ENCODE peak calls at places on chromosome 22, in eight cellular contexts. Z is right lobe of liver, D is ovary, F is IMR-90, K is gastrocnemius medialis, M is lower leg skin, W is spleen, Q is A549. U is an unnamed sample.

GRCh38 chr22:39457546-39458442 is 982 bp downstream of the MGAT3 start:
- DNase-seq in D (no peak), F (no peak), W (peak), M (no peak), Q (no peak), Z (no peak), K (no peak), U (no peak)

GRCh38 chr22:46008291-46008690 is 31.3 kb upstream of the WNT7B start:
- DNase-seq in Q (no peak), F (no peak), Z (no peak), D (no peak), K (no peak), W (no peak), M (no peak), U (no peak)

GRCh38 chr22:39301108-39301507 is 18.3 kb downstream of the RPL3 start:
- DNase-seq in W (no peak), Q (no peak), M (no peak), D (no peak), Z (no peak), F (no peak), K (no peak), U (no peak)

GRCh38 chr22:46233231-46233630 is 16.9 kb downstream of the CDPF1 start:
- DNase-seq in W (peak), K (peak), Z (no peak), M (no peak), F (peak), Q (no peak), D (no peak), U (peak)

GRCh38 chr22:44623771-44624510 is 78.1 kb upstream of the PRR5 start:
- DNase-seq in D (no peak), Z (no peak), Q (peak), M (no peak), W (peak), F (peak), K (no peak), U (no peak)

GRCh38 chr22:20622650-20623339 is 115.4 kb downstream of the MED15 start:
- DNase-seq in Q (no peak), W (no peak), F (no peak), K (no peak), M (no peak), Z (no peak), D (no peak), U (no peak)

GRCh38 chr22:50505776-50506610 is 1.5 kb downstream of the LMF2 start:
- DNase-seq in Z (no peak), F (no peak), K (no peak), Q (no peak), D (peak), W (peak), M (no peak), U (no peak)

GRCh38 chr22:39349506-39349966 is 255 bp upstream of the SYNGR1 start:
- DNase-seq in K (no peak), Z (peak), Q (peak), F (no peak), D (peak), M (no peak), W (peak), U (no peak)

GRCh38 chr22:40518840-40519239 is 117.7 kb downstream of the MRTFA start:
- DNase-seq in Q (no peak), F (no peak), D (no peak), K (no peak), W (no peak), Z (no peak), M (no peak), U (no peak)

GRCh38 chr22:46068908-46069481 is 81.3 kb upstream of the PPARA start:
- DNase-seq in M (peak), K (no peak), D (peak), Q (no peak), Z (peak), F (peak), W (peak), U (peak)

GRCh38 chr22:20155330-20156041 is 4.6 kb upstream of the CCDC188 start:
- DNase-seq in W (peak), K (no peak), Z (no peak), D (no peak), M (no peak), F (no peak), Q (no peak), U (no peak)

GRCh38 chr22:49419661-49420060 is 408.0 kb downstream of the BRD1 start:
- DNase-seq in W (no peak), M (peak), F (no peak), Q (no peak), Z (peak), K (no peak), D (no peak), U (no peak)

GRCh38 chr22:39537981-39538380 is 5.4 kb upstream of the RPS19BP1 start:
- DNase-seq in D (no peak), Q (no peak), W (no peak), M (no peak), K (no peak), Z (no peak), F (no peak), U (no peak)

GRCh38 chr22:45481661-45482060 is 21.0 kb upstream of the FBLN1 start:
- DNase-seq in F (no peak), W (peak), M (no peak), K (no peak), Z (no peak), D (peak), Q (no peak), U (no peak)

GRCh38 chr22:49705631-49706352 is 121.9 kb downstream of the BRD1 start:
- DNase-seq in D (no peak), W (peak), Z (peak), F (no peak), M (no peak), Q (no peak), K (no peak), U (no peak)

GRCh38 chr22:19068784-19069271 is 53.4 kb downstream of the DGCR2 start:
- DNase-seq in K (no peak), M (no peak), Q (no peak), F (no peak), W (peak), D (no peak), Z (no peak), U (no peak)

GRCh38 chr22:41288245-41288946 is 2.4 kb upstream of the RANGAP1 start:
- DNase-seq in D (no peak), W (no peak), Z (peak), K (no peak), M (no peak), Q (peak), F (peak), U (no peak)

GRCh38 chr22:48758021-48758561 is 1069.6 kb downstream of the BRD1 start:
- DNase-seq in Q (no peak), F (no peak), K (no peak), D (no peak), W (peak), M (peak), Z (peak), U (no peak)

GRCh38 chr22:20566420-20567260 is 59.2 kb downstream of the MED15 start:
- DNase-seq in D (peak), K (no peak), W (peak), Z (no peak), F (peak), Q (no peak), M (no peak), U (no peak)

GRCh38 chr22:16789860-16790493 is 35.2 kb downstream of the XKR3 start:
- DNase-seq in D (no peak), Q (no peak), Z (no peak), W (no peak), M (no peak), F (no peak), K (no peak), U (no peak)

GRCh38 chr22:41382610-41383009 is 868 bp downstream of the TEF start:
- DNase-seq in W (no peak), F (no peak), K (no peak), Q (no peak), M (peak), D (no peak), Z (no peak), U (no peak)

GRCh38 chr22:24841261-24841660 is 35.2 kb downstream of the SGSM1 start:
- DNase-seq in Q (no peak), K (no peak), D (no peak), F (no peak), W (no peak), M (no peak), Z (no peak), U (no peak)

GRCh38 chr22:42314709-42315391 is 44.4 kb upstream of the TCF20 start:
- DNase-seq in W (no peak), K (no peak), Q (no peak), M (no peak), D (no peak), F (no peak), Z (no peak), U (no peak)

GRCh38 chr22:39383841-39384625 is 15.5 kb upstream of the TAB1 start:
- DNase-seq in W (no peak), M (no peak), K (no peak), Q (no peak), F (peak), Z (no peak), D (no peak), U (no peak)

GRCh38 chr22:19974233-19974861 is 32.7 kb upstream of the TXNRD2 start:
- DNase-seq in W (no peak), D (no peak), K (no peak), F (peak), M (no peak), Z (no peak), Q (peak), U (no peak)

GRCh38 chr22:43566021-43566420 is 154.2 kb downstream of the MPPED1 start:
- DNase-seq in K (no peak), F (no peak), Z (peak), M (no peak), W (no peak), Q (no peak), D (no peak), U (no peak)

GRCh38 chr22:41909290-41910049 is 5.4 kb downstream of the SHISA8 start:
- DNase-seq in Z (no peak), F (no peak), K (no peak), Q (no peak), D (no peak), W (no peak), M (no peak), U (no peak)

GRCh38 chr22:39374191-39374590 is 24.4 kb downstream of the SYNGR1 start:
- DNase-seq in F (no peak), Z (no peak), K (no peak), M (no peak), D (no peak), W (no peak), Q (no peak), U (no peak)

GRCh38 chr22:36640106-36640672 is 63.4 kb downstream of the CACNG2 start:
- DNase-seq in M (no peak), K (no peak), F (no peak), Q (no peak), W (no peak), D (no peak), Z (no peak), U (no peak)

GRCh38 chr22:32799516-32799915 is 2.0 kb upstream of the TIMP3 start:
- DNase-seq in Z (no peak), Q (no peak), W (no peak), K (no peak), F (no peak), M (no peak), D (no peak), U (no peak)

GRCh38 chr22:36870250-36870649 is 9.4 kb downstream of the NCF4 start:
- DNase-seq in F (no peak), M (no peak), K (no peak), W (no peak), D (no peak), Q (peak), Z (no peak), U (no peak)

GRCh38 chr22:19903031-19903430 is 38.5 kb upstream of the COMT start:
- DNase-seq in K (no peak), F (no peak), D (no peak), Z (no peak), W (no peak), Q (no peak), M (no peak), U (no peak)

GRCh38 chr22:39520874-39521857 is 804 bp downstream of the ATF4 start:
- DNase-seq in K (peak), M (peak), F (peak), Q (no peak), Z (peak), W (peak), D (peak), U (peak)

GRCh38 chr22:45863981-45864751 is 112.8 kb downstream of the WNT7B start:
- DNase-seq in M (peak), F (peak), W (peak), Z (peak), Q (peak), K (no peak), D (no peak), U (peak)

GRCh38 chr22:29253561-29254282 is 14.1 kb downstream of the RHBDD3 start:
- DNase-seq in Q (no peak), F (no peak), Z (no peak), K (no peak), W (no peak), M (peak), D (no peak), U (no peak)

GRCh38 chr22:47486569-47487312 is 724.3 kb downstream of the TBC1D22A start:
- DNase-seq in Z (no peak), Q (no peak), D (no peak), M (no peak), F (no peak), K (no peak), W (no peak), U (no peak)

GRCh38 chr22:37994049-37994448 is 9.7 kb upstream of the SOX10 start:
- DNase-seq in W (no peak), Z (no peak), K (no peak), F (no peak), Q (no peak), D (no peak), M (no peak), U (no peak)
- TF ChIP-seq CTCF in W (no peak), Z (no peak), K (no peak), F (no peak), Q (no peak), D (no peak), M (no peak), U (no peak)

DNA sequence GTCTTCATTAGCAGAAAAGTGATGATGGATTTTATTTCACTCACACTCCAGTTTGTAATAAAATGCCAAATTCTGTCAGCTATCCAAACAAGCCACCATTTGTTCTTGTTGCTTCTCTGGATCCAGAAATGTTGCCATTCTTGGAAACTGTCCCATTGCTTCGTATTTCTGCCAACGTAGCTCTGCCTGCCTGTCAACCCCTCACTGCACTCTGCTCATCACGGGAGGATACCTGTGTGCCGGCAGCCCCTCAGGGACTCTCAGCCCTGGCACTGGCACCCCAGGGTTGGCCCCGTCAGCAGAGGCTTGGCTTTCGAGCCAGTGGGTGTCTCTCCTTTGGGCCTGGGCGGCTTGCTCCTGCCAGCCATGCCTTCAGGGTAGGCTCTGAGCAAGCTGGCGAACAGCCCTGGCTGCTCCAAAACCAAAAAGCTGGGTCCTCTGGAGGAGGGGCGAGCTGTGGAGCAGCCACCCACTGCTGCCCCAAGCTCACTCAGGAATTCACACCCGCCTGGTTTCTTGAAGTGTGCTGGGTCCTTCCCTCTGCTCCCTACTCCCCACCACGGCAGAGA is 6.3 kb downstream of the YDJC start:
- DNase-seq in M (no peak), Q (no peak), D (no peak), F (no peak), Z (no peak), K (no peak), W (no peak), U (no peak)
- TF ChIP-seq POLR2A in M (no peak), Q (no peak), D (no peak), F (no peak), Z (no peak), K (no peak), W (no peak), U (no peak)

GRCh38 chr22:35411112-35411511 is 11.2 kb downstream of the MCM5 start:
- DNase-seq in K (no peak), D (no peak), Z (no peak), F (no peak), Q (no peak), W (peak), M (no peak), U (no peak)
- TF ChIP-seq CTCF in K (no peak), D (no peak), Z (no peak), F (no peak), Q (no peak), W (peak), M (no peak), U (no peak)

GRCh38 chr22:27919222-27919942 is at the start of gene PITPNB:
- DNase-seq in Z (peak), F (peak), W (peak), Q (peak), M (peak), K (peak), D (peak), U (peak)
- TF ChIP-seq POLR2A in Z (peak), F (peak), W (peak), Q (peak), M (no peak), K (peak), D (peak), U (peak)

DNA sequence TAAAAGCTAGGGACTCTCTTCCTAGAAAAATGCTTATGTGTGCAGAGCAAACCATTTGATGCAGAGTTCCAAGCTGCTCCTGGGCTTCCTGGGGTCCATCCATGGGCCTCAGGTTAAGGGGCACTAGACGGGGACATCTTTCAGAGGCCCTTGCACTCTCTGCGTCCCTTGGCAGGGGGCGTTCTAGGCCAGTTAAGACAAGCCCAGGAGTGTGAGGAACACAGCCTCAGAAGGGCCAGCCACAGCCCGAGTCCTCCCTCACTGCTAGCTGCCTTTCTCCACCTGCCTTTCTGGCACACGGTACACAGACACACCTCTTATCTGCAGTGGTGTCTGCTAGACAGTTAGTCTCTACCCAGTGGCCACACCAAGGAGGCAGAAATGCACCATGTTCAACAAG is 18.0 kb upstream of the BID start:
- DNase-seq in Q (no peak), Z (no peak), M (no peak), K (no peak), W (no peak), F (no peak), D (no peak), U (no peak)
- TF ChIP-seq CTCF in Q (no peak), Z (no peak), M (no peak), K (no peak), W (no peak), F (no peak), D (no peak), U (no peak)

GRCh38 chr22:30694638-30695350 is at the start of gene OSBP2:
- DNase-seq in Z (peak), Q (no peak), K (no peak), D (peak), F (no peak), M (no peak), W (peak), U (no peak)
- TF ChIP-seq POLR2A in Z (no peak), Q (no peak), K (no peak), D (no peak), F (no peak), M (no peak), W (no peak), U (no peak)

GRCh38 chr22:26374645-26375044 is 54.4 kb upstream of the ASPHD2 start:
- DNase-seq in W (no peak), Q (no peak), F (no peak), K (no peak), D (no peak), M (no peak), Z (no peak), U (no peak)
- TF ChIP-seq CTCF in W (no peak), Q (no peak), F (no peak), K (no peak), D (no peak), M (no peak), Z (no peak), U (no peak)

GRCh38 chr22:22366478-22366988 is 121.9 kb downstream of the VPREB1 start:
- DNase-seq in F (no peak), M (no peak), Z (no peak), K (no peak), D (no peak), Q (no peak), W (no peak), U (no peak)
- TF ChIP-seq POLR2A in F (no peak), M (no peak), Z (no peak), K (no peak), D (no peak), Q (no peak), W (no peak), U (no peak)

U was measured in tibial nerve.